ENCODE peak calls at places on chromosomes 2 and 18, in eight cellular contexts. E is psoas muscle; L is Peyer's patch; X is A549; C is right lobe of liver; W is SJCRH30; U is right cardiac atrium; B is CD8-positive, alpha-beta T cell. Z is an unnamed sample.

GRCh38 chr2:132669854-132670103 is 226 bp downstream of the LYPD1 start:
- DNase-seq in U (no peak), X (peak; percentile 23), B (no peak), E (no peak), L (no peak), C (no peak), W (no peak), Z (no peak)

GRCh38 chr18:54671291-54671881 is 80.3 kb downstream of the DYNAP start:
- DNase-seq in C (no peak), B (no peak), L (no peak), U (no peak), E (no peak), W (no peak), X (peak; percentile 21), Z (no peak)

GRCh38 chr2:109031481-109032228 is 42.6 kb upstream of the EDAR start:
- DNase-seq in C (peak; percentile 66), L (peak; percentile 70), B (peak; percentile 88), E (peak; percentile 58), W (no peak), U (peak; percentile 75), X (no peak), Z (peak; percentile 64)

GRCh38 chr2:225411452-225411851 is 11.9 kb downstream of the NYAP2 start:
- DNase-seq in C (no peak), X (no peak), L (no peak), B (no peak), U (no peak), E (no peak), W (no peak), Z (no peak)

GRCh38 chr2:144682248-144682647 is 162.3 kb upstream of the ZEB2 start:
- DNase-seq in C (no peak), E (no peak), U (peak; percentile 58), X (no peak), W (no peak), B (no peak), L (no peak), Z (no peak)

GRCh38 chr2:168354499-168354898 is 101.6 kb upstream of the CERS6 start:
- DNase-seq in E (no peak), W (no peak), L (no peak), X (no peak), U (no peak), C (no peak), B (no peak), Z (no peak)

GRCh38 chr2:160582481-160583161 is 89.0 kb upstream of the RBMS1 start:
- DNase-seq in E (no peak), B (no peak), L (no peak), C (no peak), U (no peak), W (no peak), X (peak; percentile 67), Z (no peak)

GRCh38 chr2:85826990-85827878 is 61.6 kb downstream of the ST3GAL5 start:
- DNase-seq in L (peak; percentile 76), W (peak; percentile 81), E (peak; percentile 88), B (peak; percentile 90), U (peak; percentile 90), X (peak; percentile 72), C (peak; percentile 79), Z (peak; percentile 83)

GRCh38 chr2:39525636-39526412 is 88.7 kb upstream of the MAP4K3 start:
- DNase-seq in L (no peak), E (no peak), B (no peak), U (no peak), C (no peak), W (no peak), X (peak; percentile 20), Z (no peak)

GRCh38 chr18:36089001-36089400 is 21.6 kb upstream of the RPRD1A start:
- DNase-seq in E (no peak), U (no peak), C (no peak), W (no peak), L (no peak), X (no peak), B (no peak), Z (no peak)

GRCh38 chr2:162029287-162029901 is 44.6 kb downstream of the DPP4 start:
- DNase-seq in B (no peak), C (peak; percentile 70), X (no peak), W (no peak), E (peak; percentile 60), U (no peak), L (peak; percentile 58), Z (no peak)

GRCh38 chr2:54560146-54560881 is 104.2 kb downstream of the SPTBN1 start:
- DNase-seq in L (no peak), W (no peak), C (peak; percentile 69), U (peak; percentile 66), E (peak; percentile 63), B (peak; percentile 62), X (peak; percentile 64), Z (peak; percentile 51)

GRCh38 chr2:29923110-29923721 is 1.8 kb upstream of the ALK start:
- DNase-seq in C (peak; percentile 63), L (no peak), U (peak; percentile 63), X (peak; percentile 75), W (peak; percentile 77), E (no peak), B (peak; percentile 53), Z (peak; percentile 53)

GRCh38 chr18:76256897-76257500 is 238.0 kb downstream of the ZNF516 start:
- DNase-seq in E (no peak), C (no peak), X (peak; percentile 44), B (no peak), W (no peak), U (no peak), L (no peak), Z (no peak)

GRCh38 chr2:224518806-224519580 is 66.2 kb downstream of the CUL3 start:
- DNase-seq in C (no peak), L (no peak), W (no peak), X (no peak), E (no peak), U (no peak), B (no peak), Z (no peak)

GRCh38 chr18:48804856-48805610 is 145.7 kb downstream of the SMAD7 start:
- DNase-seq in U (no peak), W (no peak), X (no peak), E (peak; percentile 32), L (no peak), C (peak; percentile 35), B (peak; percentile 47), Z (peak; percentile 30)

GRCh38 chr2:160221391-160222276 is 21.6 kb upstream of the ITGB6 start:
- DNase-seq in X (peak; percentile 91), E (peak; percentile 73), C (no peak), L (peak; percentile 84), B (no peak), U (peak; percentile 78), W (no peak), Z (peak; percentile 86)

GRCh38 chr2:133077259-133077822 is 407.3 kb upstream of the LYPD1 start:
- DNase-seq in U (peak; percentile 20), X (no peak), E (no peak), B (no peak), L (no peak), C (no peak), W (no peak), Z (no peak)

DNA sequence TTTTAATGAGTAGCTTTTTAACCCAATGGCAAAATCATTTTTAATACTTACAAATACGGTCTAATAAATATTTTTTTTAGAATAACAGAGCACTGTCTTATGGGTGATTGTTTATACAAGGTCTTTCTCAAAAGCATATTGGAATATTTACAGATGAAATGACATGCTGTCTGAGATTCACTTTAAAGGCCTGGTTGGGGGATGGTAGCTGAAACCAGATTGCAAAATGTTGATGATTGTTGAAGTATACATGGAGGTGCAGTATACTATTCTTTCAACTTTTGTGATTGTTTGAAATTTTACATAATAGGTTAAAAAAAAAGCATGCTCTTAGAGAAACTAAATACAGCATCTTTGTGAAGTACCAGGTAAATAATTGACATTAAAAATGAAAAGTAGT is 111.2 kb downstream of the FMNL2 start:
- DNase-seq in X (no peak), C (no peak), B (no peak), W (no peak), L (no peak), E (no peak), U (no peak), Z (no peak)
- H3K4me1 ChIP-seq in X (peaks cover 37% of the 10 kb centered on the region), C (no peaks in the 10 kb centered on the region), B (no peaks in the 10 kb centered on the region), W (no peaks in the 10 kb centered on the region), L (no peaks in the 10 kb centered on the region), E (peaks cover 61% of the 10 kb centered on the region), U (peaks cover 14% of the 10 kb centered on the region), Z (peaks cover 28% of the 10 kb centered on the region)

DNA sequence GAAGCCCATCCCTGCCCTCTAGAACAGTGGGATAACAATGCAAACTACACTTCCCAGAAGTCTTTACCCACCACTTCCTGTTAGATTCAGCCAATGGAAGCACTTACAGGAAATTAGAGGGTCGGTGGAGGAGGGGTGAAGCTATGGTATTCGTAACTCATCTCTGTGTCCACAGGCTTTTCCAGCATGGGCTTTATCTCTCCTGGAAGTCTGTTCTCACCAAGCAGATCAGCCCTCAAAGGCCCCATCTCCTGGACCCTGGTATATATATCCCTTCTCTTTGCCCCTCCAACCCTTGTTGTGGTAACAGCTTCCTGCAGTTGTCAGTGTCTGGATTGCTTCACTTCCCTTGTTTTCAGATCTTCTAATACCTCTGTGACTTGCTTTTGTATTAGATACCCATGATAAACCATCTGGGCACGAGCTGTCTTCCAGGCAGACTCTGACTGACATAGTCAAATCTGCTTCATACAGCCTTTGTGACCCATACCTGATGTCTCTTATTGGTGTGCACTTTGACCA is 475.0 kb upstream of the POU3F3 start:
- DNase-seq in E (no peak), U (no peak), L (no peak), X (peak; percentile 26), C (no peak), B (peak; percentile 58), W (peak; percentile 49), Z (no peak)
- H3K4me3 ChIP-seq in E (peak overlapping the region; percentile 55), U (peak overlapping the region; percentile 47), L (peak overlapping the region; percentile 47), X (peak overlapping the region; percentile 30), C (peak overlapping the region; percentile 58), B (peak overlapping the region; percentile 64), W (peak overlapping the region; percentile 60), Z (peak overlapping the region; percentile 43)

DNA sequence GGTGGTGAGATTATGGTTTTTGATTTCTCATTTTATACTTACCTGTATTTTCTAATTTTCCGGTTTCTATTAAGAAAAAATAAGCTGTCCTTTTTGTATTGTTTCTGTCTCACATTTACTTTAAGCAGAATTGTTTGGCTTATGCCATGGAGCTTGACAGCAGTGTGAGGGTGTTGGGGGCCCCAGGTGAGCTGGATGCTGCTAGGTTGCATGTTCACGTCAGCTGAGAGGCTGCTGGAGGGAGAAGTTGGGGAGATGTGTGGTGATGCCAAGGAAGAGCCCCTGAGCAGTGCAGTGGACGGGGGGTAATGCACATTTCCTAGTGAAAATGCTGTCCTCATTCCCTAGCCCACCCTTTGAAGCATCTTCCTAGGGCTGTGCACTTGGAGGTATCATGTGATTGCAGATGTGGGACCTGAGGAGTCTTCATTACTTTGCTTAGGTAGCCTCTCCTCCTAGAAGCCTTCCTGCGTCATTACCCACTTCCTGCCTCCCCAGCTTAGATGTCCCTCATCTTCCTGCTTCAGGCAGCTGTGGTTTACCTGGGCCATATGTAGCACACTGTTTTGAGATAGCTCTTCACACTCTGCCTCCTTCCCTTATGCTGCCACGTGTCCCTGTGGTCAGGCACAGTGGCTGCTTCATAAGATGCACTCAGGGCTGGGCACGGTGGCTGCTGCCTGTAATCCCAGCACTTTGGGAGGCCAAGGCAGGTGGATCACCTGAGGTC is 16.2 kb downstream of the ATG16L1 start:
- DNase-seq in E (no peak), C (no peak), X (no peak), L (no peak), U (no peak), B (peak; percentile 89), W (no peak), Z (no peak)
- H3K27ac ChIP-seq in E (no peak overlapping the region), C (no peak overlapping the region), X (no peak overlapping the region), L (peak overlapping the region; percentile 73), U (no peak overlapping the region), B (peak overlapping the region; percentile 62), W (no peak overlapping the region), Z (peak overlapping the region; percentile 20)

DNA sequence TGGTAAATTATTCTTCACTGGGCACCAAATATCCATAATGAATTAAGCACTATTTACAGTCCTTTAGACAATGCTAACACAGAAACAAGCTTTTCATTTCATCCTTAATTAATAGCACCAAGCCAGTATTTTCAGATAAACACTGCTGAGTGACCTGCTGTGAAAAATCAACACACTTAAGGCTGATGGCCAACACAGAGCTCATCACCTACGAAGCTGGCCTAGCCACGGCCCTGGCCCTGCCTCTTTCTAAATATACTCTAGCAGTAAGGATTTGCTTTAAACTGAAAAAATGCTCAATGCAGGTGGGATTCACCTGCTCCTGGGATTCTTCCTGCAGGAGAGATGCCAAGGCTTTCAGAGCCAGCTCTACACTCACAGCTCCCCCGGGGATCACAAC is 18.4 kb downstream of the CYB5A start:
- DNase-seq in X (no peak), B (no peak), W (no peak), C (no peak), E (no peak), L (no peak), U (no peak), Z (no peak)
- H3K4me1 ChIP-seq in X (peaks cover 2% of the 10 kb centered on the region), B (no peaks in the 10 kb centered on the region), W (no peaks in the 10 kb centered on the region), C (peaks cover 7% of the 10 kb centered on the region), E (peaks cover 4% of the 10 kb centered on the region), L (no peaks in the 10 kb centered on the region), U (peaks cover 26% of the 10 kb centered on the region), Z (peaks cover 72% of the 10 kb centered on the region)

Z was measured in lower lobe of right lung.